ENCODE peak calls at places on chromosomes 1 and 21, in seven cellular contexts. U is H1, F is GM12878, B is HCT116, O is K562, Q is SK-N-SH, Z is HepG2. C is an unnamed sample.
A peak's percentile ranks its signal among the peaks of the same experiment; 100 is the strongest.

GRCh38 chr1:66598670-66599069 is 64.7 kb downstream of the SGIP1 start:
- DNase-seq in Q (no peak), B (no peak), U (no peak), F (no peak), Z (no peak), O (no peak), C (no peak)

GRCh38 chr1:149936076-149936991 is at the start of gene MTMR11:
- DNase-seq in F (no peak), B (no peak), U (no peak), Q (no peak), Z (peak; percentile 22), O (peak; percentile 54), C (peak; percentile 59)

GRCh38 chr1:96660503-96660902 is 61.1 kb upstream of the PTBP2 start:
- DNase-seq in Q (no peak), U (no peak), Z (no peak), O (no peak), B (no peak), F (no peak), C (no peak)

GRCh38 chr1:7899741-7900140 is 40.9 kb downstream of the TNFRSF9 start:
- DNase-seq in B (no peak), Z (no peak), Q (no peak), F (no peak), U (no peak), O (no peak), C (no peak)

GRCh38 chr21:14918542-14918941 is 146.3 kb downstream of the NRIP1 start:
- DNase-seq in F (no peak), B (no peak), Z (no peak), Q (no peak), U (no peak), O (peak; percentile 11), C (peak; percentile 65)

GRCh38 chr1:204473415-204473965 is 21.1 kb downstream of the PIK3C2B start:
- DNase-seq in B (no peak), Q (no peak), Z (no peak), F (no peak), O (no peak), U (no peak), C (no peak)

GRCh38 chr21:43971201-43971991 is 40.7 kb upstream of the TRAPPC10 start:
- DNase-seq in B (no peak), O (no peak), Q (no peak), Z (no peak), U (no peak), F (no peak), C (no peak)

GRCh38 chr1:156467385-156467784 is 33.2 kb downstream of the MEF2D start:
- DNase-seq in U (no peak), O (no peak), Q (peak; percentile 13), B (no peak), F (no peak), Z (no peak), C (no peak)

GRCh38 chr21:46411691-46412090 is 47.0 kb upstream of the DIP2A start:
- DNase-seq in B (no peak), U (no peak), O (no peak), Q (no peak), F (no peak), Z (no peak), C (no peak)

GRCh38 chr1:20105856-20106255 is 13.5 kb downstream of the PLA2G2D start:
- DNase-seq in B (no peak), F (no peak), U (no peak), O (no peak), Z (no peak), Q (no peak), C (no peak)

GRCh38 chr1:93804412-93804811 is 74.6 kb downstream of the DNTTIP2 start:
- DNase-seq in O (no peak), U (no peak), Q (no peak), B (no peak), F (no peak), Z (no peak), C (no peak)

GRCh38 chr1:203274603-203275381 is 30.5 kb upstream of the BTG2 start:
- DNase-seq in F (no peak), O (no peak), B (no peak), Q (no peak), U (no peak), Z (no peak), C (no peak)

GRCh38 chr1:107981277-107981676 is 16.3 kb upstream of the VAV3 start:
- DNase-seq in F (no peak), Z (no peak), O (no peak), U (no peak), B (no peak), Q (no peak), C (no peak)

GRCh38 chr1:212214377-212214776 is 70.8 kb upstream of the PPP2R5A start:
- DNase-seq in U (no peak), Q (no peak), Z (no peak), F (no peak), O (no peak), B (no peak), C (no peak)

GRCh38 chr1:29221296-29221695 is 9.4 kb downstream of the MECR start:
- DNase-seq in B (no peak), Z (no peak), O (no peak), Q (no peak), U (no peak), F (no peak), C (no peak)

GRCh38 chr1:47477595-47478080 is 39.8 kb downstream of the FOXD2 start:
- DNase-seq in Q (no peak), U (no peak), F (no peak), Z (peak; percentile 67), B (no peak), O (no peak), C (peak; percentile 15)

GRCh38 chr1:5620997-5621396 is 371.2 kb downstream of the NPHP4 start:
- DNase-seq in Q (peak; percentile 83), U (no peak), Z (peak; percentile 26), B (peak; percentile 15), O (peak; percentile 54), F (no peak), C (peak; percentile 40)

DNA sequence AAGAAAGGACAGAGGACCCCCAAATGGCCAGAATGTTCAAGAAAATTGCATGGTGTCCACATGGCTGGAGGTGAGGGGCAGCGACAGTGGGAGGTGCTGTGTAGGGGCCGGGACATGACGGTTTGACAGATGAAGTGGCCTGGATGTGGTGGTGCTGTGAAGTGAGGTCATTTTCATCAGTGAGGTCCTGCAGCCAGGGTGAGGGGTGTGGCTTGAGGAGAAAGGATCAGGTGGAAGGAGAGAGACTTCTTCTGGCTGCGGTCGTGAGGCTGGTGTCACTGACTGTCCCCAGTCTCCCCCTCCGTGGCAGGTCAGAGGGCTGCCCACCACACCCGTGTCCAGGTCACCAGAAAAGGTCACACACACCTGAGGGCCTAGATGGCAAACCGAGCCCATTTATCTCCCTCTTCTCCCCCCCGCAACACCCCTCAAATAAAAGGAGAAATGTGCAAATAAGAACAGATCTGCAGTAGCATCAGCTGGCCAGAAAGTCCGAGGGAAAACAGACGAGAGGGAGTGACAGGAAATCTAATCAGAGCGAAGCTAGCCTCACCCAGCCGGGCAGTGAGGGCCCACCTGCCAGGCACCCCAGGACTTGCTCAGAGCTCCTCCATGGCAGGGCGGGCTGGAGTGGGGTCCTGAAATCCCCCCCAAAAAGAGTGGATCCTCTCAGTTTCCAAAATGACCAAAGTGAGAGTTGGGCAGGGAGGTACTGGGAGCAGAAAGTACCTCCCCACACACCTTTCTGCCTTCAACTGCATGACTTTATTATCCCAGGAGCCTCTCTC is 148.5 kb upstream of the EDN2 start:
- DNase-seq in Q (no peak), B (no peak), Z (no peak), O (no peak), U (no peak), F (no peak), C (no peak)
- TF ChIP-seq JUND in Q (no peak), B (no peak), Z (no peak), O (no peak), U (no peak), F (no peak), C (no peak)

DNA sequence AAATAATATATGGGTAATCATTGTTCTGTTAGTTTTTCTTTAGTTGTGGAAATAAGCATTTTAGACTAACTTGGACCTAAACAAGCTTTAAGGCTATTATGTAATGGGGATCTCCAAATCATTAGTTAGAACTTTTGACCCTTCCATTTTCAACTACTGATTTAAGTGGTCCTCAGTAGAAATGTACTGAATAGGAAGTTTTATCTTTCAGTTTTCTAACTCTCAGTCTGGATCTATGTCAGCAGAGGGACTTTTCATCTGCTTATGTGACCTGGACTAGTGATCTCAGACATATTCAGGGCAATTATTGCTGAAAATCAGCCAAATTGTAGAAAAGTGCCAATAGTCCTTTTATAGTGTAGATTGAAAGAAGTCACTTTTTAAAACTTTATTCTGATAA is 56.0 kb downstream of the SASS6 start:
- DNase-seq in U (no peak), F (peak; percentile 66), Z (no peak), B (no peak), Q (no peak), O (no peak), C (no peak)
- TF ChIP-seq JUND in U (no peak), F (peak; percentile 61), Z (no peak), B (no peak), Q (no peak), O (no peak), C (no peak)

DNA sequence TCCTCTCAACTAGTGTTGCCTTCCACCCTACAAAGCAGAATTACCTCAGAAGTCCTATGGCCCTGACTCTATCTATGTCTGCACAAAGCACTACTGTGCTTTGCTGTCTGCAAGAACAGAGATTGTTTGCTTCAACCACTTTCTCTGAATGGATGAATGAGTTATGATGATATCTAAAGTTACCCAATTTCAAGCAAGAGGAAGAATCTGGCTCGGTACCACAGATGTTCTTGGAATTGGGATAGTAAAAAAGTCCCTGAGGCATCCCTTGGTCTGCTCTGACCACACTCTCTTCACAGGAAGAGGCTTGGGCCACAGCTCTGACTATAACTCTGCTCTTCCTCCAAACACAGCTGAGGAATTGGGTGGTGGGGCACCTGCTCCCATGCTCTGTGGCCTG is 31.2 kb downstream of the MTARC1 start:
- DNase-seq in Z (no peak), O (no peak), U (no peak), F (no peak), B (no peak), Q (no peak), C (no peak)
- TF ChIP-seq JUND in Z (no peak), O (no peak), U (no peak), F (no peak), B (no peak), Q (no peak), C (no peak)

GRCh38 chr1:3474016-3474415 is 19.6 kb downstream of the ARHGEF16 start:
- DNase-seq in U (no peak), Q (no peak), B (no peak), F (no peak), Z (no peak), O (no peak), C (no peak)

GRCh38 chr1:3474421-3474820 is 20.0 kb downstream of the ARHGEF16 start:
- DNase-seq in U (no peak), B (no peak), O (no peak), F (no peak), Z (no peak), Q (no peak), C (no peak)

GRCh38 chr1:3472906-3473305 is 18.4 kb downstream of the ARHGEF16 start:
- DNase-seq in B (no peak), O (no peak), Z (no peak), Q (no peak), F (no peak), U (no peak), C (no peak)

GRCh38 chr1:3472088-3472850 is 17.8 kb downstream of the ARHGEF16 start:
- DNase-seq in O (no peak), F (no peak), B (no peak), U (no peak), Z (no peak), Q (no peak), C (no peak)

DNA sequence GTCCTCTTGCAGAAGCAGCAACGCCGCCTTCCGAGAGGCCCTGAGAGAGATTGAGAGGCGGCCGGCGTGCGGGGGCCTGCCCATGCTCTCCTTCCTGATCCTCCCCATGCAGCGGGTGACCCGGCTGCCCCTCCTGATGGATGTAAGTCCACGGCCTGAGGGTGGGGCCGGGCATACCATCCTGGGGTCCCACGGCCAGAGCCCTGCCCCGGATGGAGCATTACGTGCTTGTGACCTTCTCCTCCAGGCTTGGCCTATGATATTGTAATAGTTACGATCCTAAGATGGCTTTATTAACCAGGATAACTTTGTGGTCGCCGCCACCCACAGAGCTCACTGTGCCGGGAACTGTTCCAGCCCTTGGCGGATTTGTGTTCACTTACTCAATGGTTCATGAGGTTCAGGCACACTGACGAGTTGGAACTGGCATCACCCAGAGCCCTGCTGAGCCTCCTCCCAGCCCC is 18.9 kb downstream of the ARHGEF16 start:
- DNase-seq in F (no peak), O (no peak), Q (no peak), U (no peak), B (no peak), Z (no peak), C (no peak)
- TF ChIP-seq JUND in F (no peak), O (no peak), Q (no peak), U (no peak), B (no peak), Z (no peak), C (no peak)

C was measured in T47D.